ENCODE peak calls at places on chromosomes 12 and 14, in five cellular contexts. C is HepG2, O is HEK293T, U is H1, Y is GM12878. G is an unnamed sample.

GRCh38 chr12:104458645-104459555 is 2.2 kb downstream of the CHST11 start:
- DNase-seq in C (no peak), Y (no peak), O (peak; percentile 16), U (no peak), G (no peak)

GRCh38 chr14:91731018-91731417 is 868 bp downstream of the CATSPERB start:
- DNase-seq in O (no peak), C (no peak), U (no peak), Y (no peak), G (no peak)

GRCh38 chr14:36619853-36620252 is 37.4 kb upstream of the NKX2-8 start:
- DNase-seq in O (no peak), C (no peak), Y (no peak), U (no peak), G (no peak)

GRCh38 chr14:31740688-31741087 is 179.5 kb downstream of the NUBPL start:
- DNase-seq in U (no peak), Y (no peak), C (no peak), O (no peak), G (no peak)

GRCh38 chr12:94100254-94100653 is 48.1 kb upstream of the PLXNC1 start:
- DNase-seq in O (no peak), C (no peak), Y (no peak), U (no peak), G (no peak)

GRCh38 chr12:122944588-122944987 is 21.7 kb downstream of the ABCB9 start:
- DNase-seq in O (no peak), C (peak; percentile 33), U (no peak), Y (no peak), G (no peak)

GRCh38 chr14:73369433-73369832 is 88.9 kb downstream of the NUMB start:
- DNase-seq in Y (no peak), U (no peak), C (no peak), O (no peak), G (no peak)

GRCh38 chr12:47938093-47938492 is 25.3 kb upstream of the TMEM106C start:
- DNase-seq in C (no peak), O (no peak), U (no peak), Y (no peak), G (no peak)

GRCh38 chr14:104262515-104263514 is 124.4 kb downstream of the KIF26A start:
- DNase-seq in C (no peak), U (no peak), O (no peak), Y (no peak), G (no peak)

GRCh38 chr14:29763342-29763858 is 164.2 kb downstream of the PRKD1 start:
- DNase-seq in U (no peak), Y (no peak), O (no peak), C (no peak), G (no peak)

GRCh38 chr14:89915114-89915878 is 39.2 kb downstream of the EFCAB11 start:
- DNase-seq in Y (peak; percentile 25), U (no peak), C (peak; percentile 59), O (peak; percentile 53), G (peak; percentile 18)

GRCh38 chr12:108211161-108211560 is 82.1 kb downstream of the WSCD2 start:
- DNase-seq in U (no peak), Y (no peak), C (no peak), O (no peak), G (peak; percentile 25)

GRCh38 chr12:89101440-89101839 is 250.9 kb downstream of the DUSP6 start:
- DNase-seq in Y (no peak), U (no peak), C (no peak), O (no peak), G (no peak)

GRCh38 chr14:55309761-55310365 is 38.6 kb downstream of the FBXO34 start:
- DNase-seq in O (no peak), Y (no peak), C (no peak), U (no peak), G (no peak)

GRCh38 chr12:57158665-57159064 is 11.2 kb upstream of the LRP1-AS start:
- DNase-seq in C (no peak), O (no peak), Y (no peak), U (no peak), G (no peak)

GRCh38 chr12:116476227-116476852 is 82.8 kb upstream of the MAP1LC3B2 start:
- DNase-seq in O (no peak), Y (no peak), U (no peak), C (no peak), G (no peak)

GRCh38 chr14:104895786-104896642 is 28.7 kb upstream of the PLD4 start:
- DNase-seq in U (no peak), O (no peak), Y (no peak), C (no peak), G (no peak)

GRCh38 chr12:2052861-2053674 is at the start of gene CACNA1C:
- DNase-seq in C (no peak), Y (no peak), O (peak; percentile 70), U (no peak), G (peak; percentile 79)

GRCh38 chr12:75981773-75982564 is 49.6 kb downstream of the PHLDA1 start:
- DNase-seq in C (no peak), Y (no peak), U (no peak), O (no peak), G (no peak)

GRCh38 chr12:46473634-46474201 is 101.1 kb upstream of the SLC38A2 start:
- DNase-seq in Y (peak; percentile 51), U (no peak), C (peak; percentile 95), O (no peak), G (no peak)

GRCh38 chr14:24439830-24440605 is 2.6 kb downstream of the SDR39U1 start:
- DNase-seq in O (no peak), C (no peak), Y (no peak), U (no peak), G (no peak)

GRCh38 chr14:76324133-76324532 is 51.8 kb upstream of the ESRRB start:
- DNase-seq in Y (no peak), O (no peak), U (no peak), C (no peak), G (no peak)

GRCh38 chr14:96424104-96424989 is 32.4 kb downstream of the AK7 start:
- DNase-seq in U (no peak), C (peak; percentile 71), O (peak; percentile 58), Y (peak; percentile 45), G (peak; percentile 48)

GRCh38 chr12:65055874-65056273 is 65.2 kb downstream of the WIF1 start:
- DNase-seq in C (no peak), O (no peak), U (peak; percentile 39), Y (no peak), G (peak; percentile 62)

GRCh38 chr12:117168976-117169375 is 21.3 kb downstream of the FBXO21 start:
- DNase-seq in U (no peak), Y (no peak), C (no peak), O (no peak), G (no peak)

GRCh38 chr12:905273-906076 is 44.0 kb downstream of the RAD52 start:
- DNase-seq in U (no peak), O (no peak), Y (no peak), C (no peak), G (no peak)

GRCh38 chr14:68075382-68076029 is 255.9 kb downstream of the RAD51B start:
- DNase-seq in U (no peak), Y (no peak), C (peak; percentile 5), O (no peak), G (no peak)

GRCh38 chr12:113230315-113231274 is 9.3 kb downstream of the TPCN1 start:
- DNase-seq in U (no peak), O (no peak), Y (no peak), C (peak; percentile 94), G (no peak)

GRCh38 chr14:70573050-70573449 is 27.4 kb downstream of the MED6 start:
- DNase-seq in O (no peak), C (no peak), Y (no peak), U (no peak), G (no peak)

GRCh38 chr14:70571139-70571538 is 29.3 kb downstream of the MED6 start:
- DNase-seq in C (no peak), O (no peak), Y (no peak), U (no peak), G (no peak)

DNA sequence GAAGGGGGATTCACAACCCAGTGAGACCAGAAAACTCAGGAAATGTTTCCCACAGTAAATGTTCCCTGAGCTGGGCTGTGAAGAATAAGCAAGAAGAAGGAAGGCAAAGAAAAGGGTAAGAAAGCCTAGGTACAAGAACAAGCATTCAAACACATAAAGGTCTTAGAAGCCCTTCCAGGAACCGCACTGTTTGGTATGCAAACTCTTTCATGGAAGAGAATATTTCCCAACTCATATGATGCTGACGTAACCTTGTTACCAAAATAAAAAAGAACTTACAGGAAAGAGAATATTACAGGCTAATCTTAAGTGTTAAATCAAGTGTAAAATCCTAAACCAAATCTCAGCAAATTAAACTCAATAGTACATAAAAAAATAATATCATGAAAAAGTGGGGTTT is 23.6 kb downstream of the MED6 start:
- DNase-seq in Y (no peak), U (no peak), C (no peak), O (no peak), G (no peak)
- TF ChIP-seq SUZ12 in Y (no peak), U (no peak), C (no peak), O (no peak), G (no peak)

DNA sequence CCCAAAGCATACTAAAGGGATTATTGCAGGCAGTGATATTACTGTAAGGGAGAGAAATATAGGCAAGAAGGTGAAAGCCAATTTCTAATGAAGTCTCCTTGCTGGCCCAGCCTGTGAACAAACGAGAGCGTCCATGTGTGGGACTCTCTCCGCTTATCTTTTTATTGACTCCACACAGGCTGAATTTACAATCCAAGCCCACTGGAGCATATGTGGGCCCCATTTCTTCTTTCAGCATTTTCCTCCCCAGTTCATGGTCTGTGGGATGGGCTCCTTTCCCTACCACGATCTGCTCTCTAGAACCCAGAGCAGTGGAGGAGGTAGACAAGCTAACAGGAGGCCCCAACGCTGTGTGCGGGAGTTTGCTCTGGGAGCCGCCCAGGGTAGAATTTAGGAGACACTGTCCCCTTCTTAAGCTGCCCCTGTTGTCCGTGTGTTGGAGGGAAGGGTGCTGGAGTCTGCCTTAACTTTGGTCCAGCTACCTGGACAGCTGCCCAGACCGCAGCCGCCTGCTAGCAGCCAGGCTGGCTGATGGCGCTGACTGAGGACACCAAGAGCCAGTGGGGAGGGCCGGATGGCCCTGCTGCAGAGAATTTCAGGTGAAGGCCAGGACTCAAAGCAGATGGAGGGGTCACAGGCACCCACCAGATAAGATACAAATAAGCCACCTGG is 3.2 kb upstream of the HOXC11 start:
- DNase-seq in C (no peak), Y (no peak), O (no peak), U (no peak), G (no peak)
- TF ChIP-seq SUZ12 in C (no peak), Y (no peak), O (no peak), U (peak; percentile 91), G (no peak)

DNA sequence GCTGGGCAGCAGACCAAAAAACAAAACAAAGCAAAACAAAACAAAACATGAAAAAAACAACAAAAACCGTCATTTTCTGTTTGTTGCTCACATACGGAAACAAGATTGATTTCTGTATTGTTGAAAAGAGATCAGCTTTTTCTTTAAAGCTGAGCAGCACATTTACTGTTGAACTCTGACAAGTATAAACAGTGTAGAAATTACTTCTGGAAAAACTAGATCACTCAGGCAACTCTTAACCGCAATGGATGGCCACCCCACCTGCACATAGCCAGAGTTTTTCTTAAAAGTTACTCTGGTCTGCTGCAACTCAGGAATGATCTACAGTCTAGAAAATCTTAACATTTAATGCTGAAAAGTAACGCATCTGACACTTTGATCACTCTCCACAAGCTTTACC is 80.9 kb downstream of the PPM1H start:
- DNase-seq in C (no peak), Y (no peak), O (no peak), U (no peak), G (no peak)
- TF ChIP-seq SUZ12 in C (no peak), Y (no peak), O (no peak), U (no peak), G (no peak)

DNA sequence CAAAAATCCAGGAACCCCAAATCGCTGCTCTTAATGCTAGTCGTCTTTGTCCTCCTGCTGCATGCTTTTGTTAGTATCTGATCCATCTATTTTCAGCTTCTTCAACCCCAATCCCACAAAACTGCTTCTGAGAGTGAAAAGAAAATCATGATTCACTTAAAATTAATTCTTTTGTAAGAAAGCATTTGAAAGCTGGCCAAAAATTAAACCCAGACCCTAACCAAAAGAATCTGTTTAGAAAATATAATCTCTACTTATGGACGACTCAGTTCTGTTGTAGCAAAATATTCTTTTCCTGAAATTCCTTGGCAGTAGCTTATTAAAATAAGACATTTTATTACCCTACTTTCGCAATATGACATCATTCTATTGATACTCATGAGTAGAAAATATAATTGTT is 443.6 kb upstream of the SYT1 start:
- DNase-seq in O (no peak), U (no peak), C (no peak), Y (no peak), G (no peak)
- TF ChIP-seq SUZ12 in O (no peak), U (no peak), C (no peak), Y (no peak), G (no peak)